ENCODE peak calls at places on chromosomes 12 and 14, in five cellular contexts. One of them, this sample, is unnamed.

GRCh38 chr12:117564885-117565284 is 203.5 kb upstream of the NOS1 start:
- DNase-seq in H9: no peak
- DNase-seq in H1: no peak
- DNase-seq in mesenchymal stem cell: no peak
- DNase-seq in trophoblast cell: no peak
- DNase-seq in this sample: peak

GRCh38 chr12:54692353-54692752 is 44.2 kb upstream of the DCD start:
- DNase-seq in H9: no peak
- DNase-seq in H1: no peak
- DNase-seq in trophoblast cell: no peak
- DNase-seq in mesenchymal stem cell: no peak
- DNase-seq in this sample: no peak

GRCh38 chr14:32129124-32129523 is 52.0 kb downstream of the ARHGAP5 start:
- DNase-seq in H1: no peak
- DNase-seq in mesenchymal stem cell: no peak
- DNase-seq in trophoblast cell: no peak
- DNase-seq in H9: no peak
- DNase-seq in this sample: no peak

GRCh38 chr12:125431516-125431915 is 366.3 kb downstream of the AACS start:
- DNase-seq in mesenchymal stem cell: no peak
- DNase-seq in H9: peak
- DNase-seq in trophoblast cell: no peak
- DNase-seq in H1: no peak
- DNase-seq in this sample: no peak

GRCh38 chr12:132400011-132400641 is 70.7 kb upstream of the GALNT9 start:
- DNase-seq in H1: no peak
- DNase-seq in trophoblast cell: no peak
- DNase-seq in H9: no peak
- DNase-seq in mesenchymal stem cell: no peak
- DNase-seq in this sample: no peak

GRCh38 chr14:90576981-90577660 is 180.3 kb downstream of the CALM1 start:
- DNase-seq in trophoblast cell: no peak
- DNase-seq in H9: no peak
- DNase-seq in mesenchymal stem cell: no peak
- DNase-seq in H1: no peak
- DNase-seq in this sample: no peak

GRCh38 chr14:42779024-42779423 is 1172.3 kb downstream of the LRFN5 start:
- DNase-seq in mesenchymal stem cell: peak
- DNase-seq in H9: no peak
- DNase-seq in trophoblast cell: no peak
- DNase-seq in H1: no peak
- DNase-seq in this sample: no peak

GRCh38 chr12:107131832-107132616 is 38.7 kb upstream of the CRY1 start:
- DNase-seq in H1: peak
- DNase-seq in mesenchymal stem cell: peak
- DNase-seq in H9: peak
- DNase-seq in trophoblast cell: peak
- DNase-seq in this sample: peak

GRCh38 chr12:62332598-62332997 is 72.4 kb downstream of the USP15 start:
- DNase-seq in H9: no peak
- DNase-seq in H1: no peak
- DNase-seq in mesenchymal stem cell: peak
- DNase-seq in trophoblast cell: no peak
- DNase-seq in this sample: no peak

GRCh38 chr12:53964315-53964713 is 8.6 kb upstream of the HOXC11 start:
- DNase-seq in H1: no peak
- DNase-seq in H9: no peak
- DNase-seq in mesenchymal stem cell: no peak
- DNase-seq in trophoblast cell: no peak
- DNase-seq in this sample: no peak

GRCh38 chr14:101276309-101277091 is 284.8 kb upstream of the DIO3 start:
- DNase-seq in mesenchymal stem cell: no peak
- DNase-seq in H9: no peak
- DNase-seq in H1: no peak
- DNase-seq in trophoblast cell: no peak
- DNase-seq in this sample: no peak

GRCh38 chr12:48618541-48618940 is 48.7 kb upstream of the LALBA start:
- DNase-seq in H9: peak
- DNase-seq in H1: peak
- DNase-seq in mesenchymal stem cell: peak
- DNase-seq in trophoblast cell: peak
- DNase-seq in this sample: peak

GRCh38 chr12:110917467-110917866 is 2.9 kb downstream of the MYL2 start:
- DNase-seq in H9: no peak
- DNase-seq in trophoblast cell: peak
- DNase-seq in H1: no peak
- DNase-seq in mesenchymal stem cell: peak
- DNase-seq in this sample: no peak

GRCh38 chr12:15538881-15539280 is 216.6 kb downstream of the PTPRO start:
- DNase-seq in mesenchymal stem cell: no peak
- DNase-seq in H1: no peak
- DNase-seq in trophoblast cell: no peak
- DNase-seq in H9: no peak
- DNase-seq in this sample: no peak

GRCh38 chr12:66859751-66860440 is 181.0 kb upstream of the GRIP1 start:
- DNase-seq in trophoblast cell: no peak
- DNase-seq in H1: no peak
- DNase-seq in H9: no peak
- DNase-seq in mesenchymal stem cell: no peak
- DNase-seq in this sample: no peak

GRCh38 chr14:63045234-63045611 is at the start of gene KCNH5:
- DNase-seq in trophoblast cell: peak
- DNase-seq in mesenchymal stem cell: peak
- DNase-seq in H1: peak
- DNase-seq in H9: peak
- DNase-seq in this sample: no peak

GRCh38 chr14:35385042-35385839 is 19.3 kb downstream of the NFKBIA start:
- DNase-seq in H1: no peak
- DNase-seq in H9: no peak
- DNase-seq in mesenchymal stem cell: peak
- DNase-seq in trophoblast cell: no peak
- DNase-seq in this sample: no peak

GRCh38 chr12:128052777-128053176 is 214.2 kb upstream of the TMEM132C start:
- DNase-seq in H9: no peak
- DNase-seq in mesenchymal stem cell: no peak
- DNase-seq in H1: no peak
- DNase-seq in trophoblast cell: no peak
- DNase-seq in this sample: no peak

GRCh38 chr12:47022296-47022695 is 57.1 kb upstream of the PCED1B start:
- DNase-seq in mesenchymal stem cell: peak
- DNase-seq in trophoblast cell: no peak
- DNase-seq in H9: no peak
- DNase-seq in H1: no peak
- DNase-seq in this sample: no peak

GRCh38 chr14:99009875-99010274 is 262.1 kb downstream of the BCL11B start:
- DNase-seq in H1: no peak
- DNase-seq in H9: no peak
- DNase-seq in mesenchymal stem cell: no peak
- DNase-seq in trophoblast cell: no peak
- DNase-seq in this sample: no peak

GRCh38 chr12:107405436-107405835 is 280.2 kb upstream of the PWP1 start:
- DNase-seq in H9: no peak
- DNase-seq in H1: no peak
- DNase-seq in trophoblast cell: no peak
- DNase-seq in mesenchymal stem cell: no peak
- DNase-seq in this sample: no peak

GRCh38 chr12:80494836-80495235 is 50.8 kb downstream of the PTPRQ start:
- DNase-seq in mesenchymal stem cell: no peak
- DNase-seq in trophoblast cell: no peak
- DNase-seq in H9: no peak
- DNase-seq in H1: no peak
- DNase-seq in this sample: no peak

GRCh38 chr12:94678396-94678795 is 28.0 kb upstream of the TMCC3 start:
- DNase-seq in H1: no peak
- DNase-seq in trophoblast cell: no peak
- DNase-seq in H9: no peak
- DNase-seq in mesenchymal stem cell: no peak
- DNase-seq in this sample: no peak

GRCh38 chr14:73713206-73713803 is 879 bp downstream of the PNMA1 start:
- DNase-seq in H9: no peak
- DNase-seq in trophoblast cell: no peak
- DNase-seq in H1: no peak
- DNase-seq in mesenchymal stem cell: no peak
- DNase-seq in this sample: no peak

GRCh38 chr12:30599631-30600030 is 96.0 kb downstream of the IPO8 start:
- DNase-seq in mesenchymal stem cell: no peak
- DNase-seq in H1: no peak
- DNase-seq in H9: no peak
- DNase-seq in trophoblast cell: no peak
- DNase-seq in this sample: no peak

GRCh38 chr12:69210661-69211060 is 28.7 kb upstream of the CPSF6 start:
- DNase-seq in trophoblast cell: no peak
- DNase-seq in mesenchymal stem cell: no peak
- DNase-seq in H1: no peak
- DNase-seq in H9: no peak
- DNase-seq in this sample: no peak

DNA sequence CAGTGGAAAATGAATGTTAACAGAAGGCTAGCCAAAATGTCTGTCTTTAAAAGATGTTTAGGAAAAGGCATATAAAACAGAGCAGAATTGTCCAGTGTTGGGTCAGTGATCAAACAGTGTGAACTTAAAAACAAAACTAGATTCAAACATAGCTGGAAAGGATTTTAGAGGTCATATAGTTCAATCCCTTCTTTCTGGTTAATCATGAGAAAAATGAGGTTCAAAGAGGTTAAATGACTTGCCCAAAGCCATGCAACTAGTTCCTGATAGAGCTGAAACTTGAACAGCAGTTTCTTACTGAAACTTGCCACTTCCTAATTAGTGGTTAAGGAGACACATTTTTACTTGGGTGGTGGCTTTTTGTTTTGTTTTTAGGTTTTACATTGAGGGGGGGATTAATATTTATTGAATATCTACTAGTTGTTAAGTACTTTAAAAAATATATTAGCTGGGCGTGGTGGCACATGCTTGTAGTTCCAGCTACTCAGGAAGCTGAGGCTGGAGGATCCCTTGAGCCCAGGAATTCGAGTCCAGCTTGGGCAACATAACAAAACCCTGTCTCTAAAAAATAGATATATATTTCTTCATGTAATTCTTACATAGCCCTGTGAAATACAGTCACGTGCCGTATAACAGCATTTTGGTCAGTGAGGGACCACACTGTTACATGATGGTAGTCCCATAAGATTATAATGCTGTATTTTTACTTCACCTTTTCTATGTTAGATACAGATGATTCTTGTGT is 20.4 kb downstream of the ACVR1B start:
- DNase-seq in H1: no peak
- DNase-seq in mesenchymal stem cell: peak
- DNase-seq in trophoblast cell: peak
- DNase-seq in H9: no peak
- DNase-seq in this sample: no peak
- H2AK5ac ChIP-seq in H1: no peak
- H2AK5ac ChIP-seq in mesenchymal stem cell: no peak
- H2AK5ac ChIP-seq in trophoblast cell: no peak
- H2AK5ac ChIP-seq in H9: no peak
- H2AK5ac ChIP-seq in this sample: no peak

GRCh38 chr12:75374971-75375370 is 15.9 kb upstream of the GLIPR1L2 start:
- DNase-seq in mesenchymal stem cell: no peak
- DNase-seq in H9: no peak
- DNase-seq in trophoblast cell: no peak
- DNase-seq in H1: no peak
- DNase-seq in this sample: no peak
- H2BK12ac ChIP-seq in mesenchymal stem cell: no peak
- H2BK12ac ChIP-seq in H9: no peak
- H2BK12ac ChIP-seq in trophoblast cell: no peak
- H2BK12ac ChIP-seq in H1: no peak
- H2BK12ac ChIP-seq in this sample: no peak

GRCh38 chr12:13215056-13215455 is 18.5 kb downstream of the EMP1 start:
- DNase-seq in trophoblast cell: no peak
- DNase-seq in H1: no peak
- DNase-seq in mesenchymal stem cell: no peak
- DNase-seq in H9: no peak
- DNase-seq in this sample: no peak
- H2AK5ac ChIP-seq in trophoblast cell: no peak
- H2AK5ac ChIP-seq in H1: no peak
- H2AK5ac ChIP-seq in mesenchymal stem cell: no peak
- H2AK5ac ChIP-seq in H9: no peak
- H2AK5ac ChIP-seq in this sample: no peak

DNA sequence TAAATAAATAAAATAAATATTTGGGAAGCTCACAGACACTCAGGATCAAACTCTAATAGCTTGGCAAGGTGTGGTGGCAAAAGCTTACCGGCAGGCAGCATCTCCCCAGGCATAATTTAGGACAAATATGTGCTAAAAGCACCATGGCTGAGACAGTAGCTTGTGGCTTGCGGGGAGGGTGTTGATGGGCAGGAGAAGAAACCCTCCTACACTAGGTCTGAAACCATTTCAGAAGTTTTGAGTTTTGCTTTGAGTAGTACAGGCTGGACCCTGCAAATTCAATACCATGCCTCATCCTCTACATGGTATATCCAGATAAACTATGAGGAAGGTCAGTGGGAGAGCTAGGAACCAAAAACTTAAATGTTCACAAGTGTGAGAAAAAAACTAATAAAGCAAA is 33.1 kb downstream of the MAP3K9 start:
- DNase-seq in H9: no peak
- DNase-seq in H1: no peak
- DNase-seq in trophoblast cell: no peak
- DNase-seq in mesenchymal stem cell: no peak
- DNase-seq in this sample: no peak
- H2BK12ac ChIP-seq in H9: no peak
- H2BK12ac ChIP-seq in H1: no peak
- H2BK12ac ChIP-seq in trophoblast cell: no peak
- H2BK12ac ChIP-seq in mesenchymal stem cell: no peak
- H2BK12ac ChIP-seq in this sample: no peak

GRCh38 chr14:74853581-74853980 is 22.4 kb downstream of the PROX2 start:
- DNase-seq in mesenchymal stem cell: no peak
- DNase-seq in trophoblast cell: no peak
- DNase-seq in H1: no peak
- DNase-seq in H9: no peak
- DNase-seq in this sample: no peak
- H2AK5ac ChIP-seq in mesenchymal stem cell: no peak
- H2AK5ac ChIP-seq in trophoblast cell: no peak
- H2AK5ac ChIP-seq in H1: no peak
- H2AK5ac ChIP-seq in H9: no peak
- H2AK5ac ChIP-seq in this sample: no peak

DNA sequence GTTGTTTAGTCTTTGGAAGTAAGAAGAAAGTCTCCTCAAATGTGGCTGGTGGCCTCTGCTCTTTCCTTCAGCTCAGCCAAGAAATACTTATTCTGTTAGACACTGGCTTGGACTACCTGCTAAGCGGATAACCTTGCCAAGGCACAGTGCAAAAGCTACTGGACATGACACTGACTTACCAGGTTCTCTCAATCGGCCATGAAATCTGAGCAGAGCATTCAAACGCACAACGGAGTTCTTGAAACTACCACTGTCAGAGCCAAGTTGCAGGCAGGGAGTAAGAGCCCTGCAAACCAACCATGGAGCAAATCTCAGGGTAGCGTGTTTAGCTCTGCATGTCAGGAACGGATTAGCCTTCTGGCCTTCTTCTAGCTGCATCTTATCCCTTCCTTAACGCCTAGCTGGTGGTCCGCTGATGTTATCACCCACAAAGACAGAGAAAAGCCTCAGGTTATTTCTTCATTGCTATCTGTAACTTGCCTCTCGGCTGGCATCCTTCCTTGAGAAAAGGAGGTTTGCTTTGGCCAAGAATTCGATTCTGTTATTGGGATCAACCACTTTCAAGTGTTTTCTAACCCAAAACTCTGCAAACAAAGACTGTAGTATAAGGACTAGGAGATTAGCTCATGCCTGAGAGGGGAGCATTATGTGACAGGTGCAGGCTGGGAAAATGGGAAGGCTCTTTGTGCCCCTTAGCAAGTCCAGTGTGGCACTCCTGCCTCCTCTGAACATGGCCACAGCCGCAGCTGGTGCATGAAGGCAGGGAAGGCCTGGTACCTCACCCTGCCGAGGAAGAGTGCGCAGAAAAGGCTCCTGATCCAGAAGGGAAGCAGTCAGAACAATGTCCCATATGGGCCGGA is 223.4 kb downstream of the GLT1D1 start:
- DNase-seq in trophoblast cell: no peak
- DNase-seq in mesenchymal stem cell: no peak
- DNase-seq in H9: no peak
- DNase-seq in H1: no peak
- DNase-seq in this sample: no peak
- H2BK12ac ChIP-seq in trophoblast cell: no peak
- H2BK12ac ChIP-seq in mesenchymal stem cell: no peak
- H2BK12ac ChIP-seq in H9: no peak
- H2BK12ac ChIP-seq in H1: no peak
- H2BK12ac ChIP-seq in this sample: no peak

This sample was measured in neuronal stem cell.